ENCODE peak calls at places on chromosome 15, in ten cellular contexts. One of them, this sample, is unnamed.

GRCh38 chr15:57509965-57510364 is 81.7 kb upstream of the MYZAP start:
- DNase-seq in HTR-8/SVneo: no peak
- DNase-seq in LHCN-M2: peak
- DNase-seq in CD4-positive, CD25-positive, alpha-beta regulatory T cell: no peak
- DNase-seq in HEK293T: no peak
- DNase-seq in lower lobe of right lung: no peak
- DNase-seq in CD8-positive, alpha-beta T cell: no peak
- DNase-seq in ELR: no peak
- DNase-seq in stimulated activated CD4-positive, alpha-beta T cell treated with anti-CD3 and anti-CD28 coated beads, Interleukin-4, amount 100 ng/mL, for 24 hours: no peak
- DNase-seq in activated naive CD4-positive, alpha-beta T cell treated with anti-CD3 and anti-CD28 coated beads, Interleukin-2, amount 10 ng/mL, durations not matched to agents 7 days and 5 days: no peak
- DNase-seq in this sample: no peak

GRCh38 chr15:35956066-35956465 is 410.1 kb upstream of the DPH6 start:
- DNase-seq in HTR-8/SVneo: no peak
- DNase-seq in LHCN-M2: no peak
- DNase-seq in CD4-positive, CD25-positive, alpha-beta regulatory T cell: no peak
- DNase-seq in HEK293T: no peak
- DNase-seq in lower lobe of right lung: no peak
- DNase-seq in CD8-positive, alpha-beta T cell: no peak
- DNase-seq in ELR: no peak
- DNase-seq in stimulated activated CD4-positive, alpha-beta T cell treated with anti-CD3 and anti-CD28 coated beads, Interleukin-4, amount 100 ng/mL, for 24 hours: no peak
- DNase-seq in activated naive CD4-positive, alpha-beta T cell treated with anti-CD3 and anti-CD28 coated beads, Interleukin-2, amount 10 ng/mL, durations not matched to agents 7 days and 5 days: no peak
- DNase-seq in this sample: no peak

GRCh38 chr15:41396111-41396510 is 6.2 kb downstream of the NDUFAF1 start:
- DNase-seq in HTR-8/SVneo: no peak
- DNase-seq in LHCN-M2: no peak
- DNase-seq in CD4-positive, CD25-positive, alpha-beta regulatory T cell: no peak
- DNase-seq in HEK293T: no peak
- DNase-seq in lower lobe of right lung: no peak
- DNase-seq in CD8-positive, alpha-beta T cell: no peak
- DNase-seq in ELR: no peak
- DNase-seq in stimulated activated CD4-positive, alpha-beta T cell treated with anti-CD3 and anti-CD28 coated beads, Interleukin-4, amount 100 ng/mL, for 24 hours: no peak
- DNase-seq in activated naive CD4-positive, alpha-beta T cell treated with anti-CD3 and anti-CD28 coated beads, Interleukin-2, amount 10 ng/mL, durations not matched to agents 7 days and 5 days: no peak
- DNase-seq in this sample: no peak

GRCh38 chr15:74995779-74996765 is 709 bp downstream of the SCAMP5 start:
- DNase-seq in HTR-8/SVneo: no peak
- DNase-seq in LHCN-M2: no peak
- DNase-seq in CD4-positive, CD25-positive, alpha-beta regulatory T cell: no peak
- DNase-seq in HEK293T: no peak
- DNase-seq in lower lobe of right lung: no peak
- DNase-seq in CD8-positive, alpha-beta T cell: no peak
- DNase-seq in ELR: no peak
- DNase-seq in stimulated activated CD4-positive, alpha-beta T cell treated with anti-CD3 and anti-CD28 coated beads, Interleukin-4, amount 100 ng/mL, for 24 hours: no peak
- DNase-seq in activated naive CD4-positive, alpha-beta T cell treated with anti-CD3 and anti-CD28 coated beads, Interleukin-2, amount 10 ng/mL, durations not matched to agents 7 days and 5 days: no peak
- DNase-seq in this sample: no peak

GRCh38 chr15:89654847-89655805 is at the start of gene KIF7:
- DNase-seq in HTR-8/SVneo: peak
- DNase-seq in LHCN-M2: peak
- DNase-seq in CD4-positive, CD25-positive, alpha-beta regulatory T cell: no peak
- DNase-seq in HEK293T: peak
- DNase-seq in lower lobe of right lung: no peak
- DNase-seq in CD8-positive, alpha-beta T cell: no peak
- DNase-seq in ELR: peak
- DNase-seq in stimulated activated CD4-positive, alpha-beta T cell treated with anti-CD3 and anti-CD28 coated beads, Interleukin-4, amount 100 ng/mL, for 24 hours: no peak
- DNase-seq in activated naive CD4-positive, alpha-beta T cell treated with anti-CD3 and anti-CD28 coated beads, Interleukin-2, amount 10 ng/mL, durations not matched to agents 7 days and 5 days: peak
- DNase-seq in this sample: no peak

GRCh38 chr15:40342421-40343313 is 1.9 kb upstream of the CCDC9B start:
- DNase-seq in HTR-8/SVneo: no peak
- DNase-seq in LHCN-M2: no peak
- DNase-seq in CD4-positive, CD25-positive, alpha-beta regulatory T cell: no peak
- DNase-seq in HEK293T: no peak
- DNase-seq in lower lobe of right lung: no peak
- DNase-seq in CD8-positive, alpha-beta T cell: no peak
- DNase-seq in ELR: peak
- DNase-seq in stimulated activated CD4-positive, alpha-beta T cell treated with anti-CD3 and anti-CD28 coated beads, Interleukin-4, amount 100 ng/mL, for 24 hours: no peak
- DNase-seq in activated naive CD4-positive, alpha-beta T cell treated with anti-CD3 and anti-CD28 coated beads, Interleukin-2, amount 10 ng/mL, durations not matched to agents 7 days and 5 days: no peak
- DNase-seq in this sample: no peak

GRCh38 chr15:75024102-75024636 is 779 bp downstream of the PPCDC start:
- DNase-seq in HTR-8/SVneo: no peak
- DNase-seq in LHCN-M2: peak
- DNase-seq in CD4-positive, CD25-positive, alpha-beta regulatory T cell: peak
- DNase-seq in HEK293T: peak
- DNase-seq in lower lobe of right lung: no peak
- DNase-seq in CD8-positive, alpha-beta T cell: no peak
- DNase-seq in ELR: peak
- DNase-seq in stimulated activated CD4-positive, alpha-beta T cell treated with anti-CD3 and anti-CD28 coated beads, Interleukin-4, amount 100 ng/mL, for 24 hours: no peak
- DNase-seq in activated naive CD4-positive, alpha-beta T cell treated with anti-CD3 and anti-CD28 coated beads, Interleukin-2, amount 10 ng/mL, durations not matched to agents 7 days and 5 days: no peak
- DNase-seq in this sample: peak

GRCh38 chr15:63597821-63598220 is 634 bp downstream of the FBXL22 start:
- DNase-seq in HTR-8/SVneo: no peak
- DNase-seq in LHCN-M2: no peak
- DNase-seq in CD4-positive, CD25-positive, alpha-beta regulatory T cell: no peak
- DNase-seq in HEK293T: no peak
- DNase-seq in lower lobe of right lung: no peak
- DNase-seq in CD8-positive, alpha-beta T cell: no peak
- DNase-seq in ELR: no peak
- DNase-seq in stimulated activated CD4-positive, alpha-beta T cell treated with anti-CD3 and anti-CD28 coated beads, Interleukin-4, amount 100 ng/mL, for 24 hours: no peak
- DNase-seq in activated naive CD4-positive, alpha-beta T cell treated with anti-CD3 and anti-CD28 coated beads, Interleukin-2, amount 10 ng/mL, durations not matched to agents 7 days and 5 days: no peak
- DNase-seq in this sample: no peak

GRCh38 chr15:30929064-30929669 is 25.5 kb downstream of the FAN1 start:
- DNase-seq in HTR-8/SVneo: no peak
- DNase-seq in LHCN-M2: no peak
- DNase-seq in CD4-positive, CD25-positive, alpha-beta regulatory T cell: no peak
- DNase-seq in HEK293T: no peak
- DNase-seq in lower lobe of right lung: no peak
- DNase-seq in CD8-positive, alpha-beta T cell: no peak
- DNase-seq in ELR: peak
- DNase-seq in stimulated activated CD4-positive, alpha-beta T cell treated with anti-CD3 and anti-CD28 coated beads, Interleukin-4, amount 100 ng/mL, for 24 hours: no peak
- DNase-seq in activated naive CD4-positive, alpha-beta T cell treated with anti-CD3 and anti-CD28 coated beads, Interleukin-2, amount 10 ng/mL, durations not matched to agents 7 days and 5 days: no peak
- DNase-seq in this sample: no peak

GRCh38 chr15:64213646-64214045 is 50.8 kb upstream of the PPIB start:
- DNase-seq in HTR-8/SVneo: no peak
- DNase-seq in LHCN-M2: peak
- DNase-seq in CD4-positive, CD25-positive, alpha-beta regulatory T cell: no peak
- DNase-seq in HEK293T: no peak
- DNase-seq in lower lobe of right lung: no peak
- DNase-seq in CD8-positive, alpha-beta T cell: no peak
- DNase-seq in ELR: peak
- DNase-seq in stimulated activated CD4-positive, alpha-beta T cell treated with anti-CD3 and anti-CD28 coated beads, Interleukin-4, amount 100 ng/mL, for 24 hours: no peak
- DNase-seq in activated naive CD4-positive, alpha-beta T cell treated with anti-CD3 and anti-CD28 coated beads, Interleukin-2, amount 10 ng/mL, durations not matched to agents 7 days and 5 days: no peak
- DNase-seq in this sample: no peak

GRCh38 chr15:56739964-56740640 is 6.8 kb upstream of the ZNF280D start:
- DNase-seq in HTR-8/SVneo: no peak
- DNase-seq in LHCN-M2: peak
- DNase-seq in CD4-positive, CD25-positive, alpha-beta regulatory T cell: peak
- DNase-seq in HEK293T: peak
- DNase-seq in lower lobe of right lung: no peak
- DNase-seq in CD8-positive, alpha-beta T cell: no peak
- DNase-seq in ELR: peak
- DNase-seq in stimulated activated CD4-positive, alpha-beta T cell treated with anti-CD3 and anti-CD28 coated beads, Interleukin-4, amount 100 ng/mL, for 24 hours: no peak
- DNase-seq in activated naive CD4-positive, alpha-beta T cell treated with anti-CD3 and anti-CD28 coated beads, Interleukin-2, amount 10 ng/mL, durations not matched to agents 7 days and 5 days: no peak
- DNase-seq in this sample: no peak

GRCh38 chr15:66714543-66714981 is 12.5 kb downstream of the SMAD6 start:
- DNase-seq in HTR-8/SVneo: no peak
- DNase-seq in LHCN-M2: no peak
- DNase-seq in CD4-positive, CD25-positive, alpha-beta regulatory T cell: no peak
- DNase-seq in HEK293T: no peak
- DNase-seq in lower lobe of right lung: no peak
- DNase-seq in CD8-positive, alpha-beta T cell: no peak
- DNase-seq in ELR: peak
- DNase-seq in stimulated activated CD4-positive, alpha-beta T cell treated with anti-CD3 and anti-CD28 coated beads, Interleukin-4, amount 100 ng/mL, for 24 hours: no peak
- DNase-seq in activated naive CD4-positive, alpha-beta T cell treated with anti-CD3 and anti-CD28 coated beads, Interleukin-2, amount 10 ng/mL, durations not matched to agents 7 days and 5 days: no peak
- DNase-seq in this sample: no peak

GRCh38 chr15:66004618-66005262 is 135.4 kb downstream of the RAB11A start:
- DNase-seq in HTR-8/SVneo: peak
- DNase-seq in LHCN-M2: peak
- DNase-seq in CD4-positive, CD25-positive, alpha-beta regulatory T cell: peak
- DNase-seq in HEK293T: peak
- DNase-seq in lower lobe of right lung: no peak
- DNase-seq in CD8-positive, alpha-beta T cell: no peak
- DNase-seq in ELR: peak
- DNase-seq in stimulated activated CD4-positive, alpha-beta T cell treated with anti-CD3 and anti-CD28 coated beads, Interleukin-4, amount 100 ng/mL, for 24 hours: no peak
- DNase-seq in activated naive CD4-positive, alpha-beta T cell treated with anti-CD3 and anti-CD28 coated beads, Interleukin-2, amount 10 ng/mL, durations not matched to agents 7 days and 5 days: peak
- DNase-seq in this sample: no peak

GRCh38 chr15:68818671-68819450 is 1.8 kb downstream of the ANP32A start:
- DNase-seq in HTR-8/SVneo: no peak
- DNase-seq in LHCN-M2: peak
- DNase-seq in CD4-positive, CD25-positive, alpha-beta regulatory T cell: peak
- DNase-seq in HEK293T: peak
- DNase-seq in lower lobe of right lung: peak
- DNase-seq in CD8-positive, alpha-beta T cell: no peak
- DNase-seq in ELR: peak
- DNase-seq in stimulated activated CD4-positive, alpha-beta T cell treated with anti-CD3 and anti-CD28 coated beads, Interleukin-4, amount 100 ng/mL, for 24 hours: peak
- DNase-seq in activated naive CD4-positive, alpha-beta T cell treated with anti-CD3 and anti-CD28 coated beads, Interleukin-2, amount 10 ng/mL, durations not matched to agents 7 days and 5 days: peak
- DNase-seq in this sample: peak

GRCh38 chr15:90465140-90465929 is 64.4 kb upstream of the CRTC3 start:
- DNase-seq in HTR-8/SVneo: no peak
- DNase-seq in LHCN-M2: peak
- DNase-seq in CD4-positive, CD25-positive, alpha-beta regulatory T cell: peak
- DNase-seq in HEK293T: no peak
- DNase-seq in lower lobe of right lung: no peak
- DNase-seq in CD8-positive, alpha-beta T cell: no peak
- DNase-seq in ELR: peak
- DNase-seq in stimulated activated CD4-positive, alpha-beta T cell treated with anti-CD3 and anti-CD28 coated beads, Interleukin-4, amount 100 ng/mL, for 24 hours: no peak
- DNase-seq in activated naive CD4-positive, alpha-beta T cell treated with anti-CD3 and anti-CD28 coated beads, Interleukin-2, amount 10 ng/mL, durations not matched to agents 7 days and 5 days: no peak
- DNase-seq in this sample: no peak

GRCh38 chr15:48177383-48177874 is 666 bp downstream of the MYEF2 start:
- DNase-seq in HTR-8/SVneo: peak
- DNase-seq in LHCN-M2: peak
- DNase-seq in CD4-positive, CD25-positive, alpha-beta regulatory T cell: peak
- DNase-seq in HEK293T: peak
- DNase-seq in lower lobe of right lung: no peak
- DNase-seq in CD8-positive, alpha-beta T cell: no peak
- DNase-seq in ELR: peak
- DNase-seq in stimulated activated CD4-positive, alpha-beta T cell treated with anti-CD3 and anti-CD28 coated beads, Interleukin-4, amount 100 ng/mL, for 24 hours: no peak
- DNase-seq in activated naive CD4-positive, alpha-beta T cell treated with anti-CD3 and anti-CD28 coated beads, Interleukin-2, amount 10 ng/mL, durations not matched to agents 7 days and 5 days: no peak
- DNase-seq in this sample: no peak

GRCh38 chr15:98580577-98580976 is 67.8 kb upstream of the IGF1R start:
- DNase-seq in HTR-8/SVneo: no peak
- DNase-seq in LHCN-M2: peak
- DNase-seq in CD4-positive, CD25-positive, alpha-beta regulatory T cell: no peak
- DNase-seq in HEK293T: no peak
- DNase-seq in lower lobe of right lung: no peak
- DNase-seq in CD8-positive, alpha-beta T cell: no peak
- DNase-seq in ELR: no peak
- DNase-seq in stimulated activated CD4-positive, alpha-beta T cell treated with anti-CD3 and anti-CD28 coated beads, Interleukin-4, amount 100 ng/mL, for 24 hours: no peak
- DNase-seq in activated naive CD4-positive, alpha-beta T cell treated with anti-CD3 and anti-CD28 coated beads, Interleukin-2, amount 10 ng/mL, durations not matched to agents 7 days and 5 days: no peak
- DNase-seq in this sample: no peak

GRCh38 chr15:80070840-80071239 is 11.4 kb downstream of the ZFAND6 start:
- DNase-seq in HTR-8/SVneo: no peak
- DNase-seq in LHCN-M2: peak
- DNase-seq in CD4-positive, CD25-positive, alpha-beta regulatory T cell: no peak
- DNase-seq in HEK293T: no peak
- DNase-seq in lower lobe of right lung: no peak
- DNase-seq in CD8-positive, alpha-beta T cell: no peak
- DNase-seq in ELR: peak
- DNase-seq in stimulated activated CD4-positive, alpha-beta T cell treated with anti-CD3 and anti-CD28 coated beads, Interleukin-4, amount 100 ng/mL, for 24 hours: no peak
- DNase-seq in activated naive CD4-positive, alpha-beta T cell treated with anti-CD3 and anti-CD28 coated beads, Interleukin-2, amount 10 ng/mL, durations not matched to agents 7 days and 5 days: no peak
- DNase-seq in this sample: peak

GRCh38 chr15:38164061-38164460 is 88.6 kb upstream of the SPRED1 start:
- DNase-seq in HTR-8/SVneo: no peak
- DNase-seq in LHCN-M2: no peak
- DNase-seq in CD4-positive, CD25-positive, alpha-beta regulatory T cell: no peak
- DNase-seq in HEK293T: no peak
- DNase-seq in lower lobe of right lung: no peak
- DNase-seq in CD8-positive, alpha-beta T cell: no peak
- DNase-seq in ELR: no peak
- DNase-seq in stimulated activated CD4-positive, alpha-beta T cell treated with anti-CD3 and anti-CD28 coated beads, Interleukin-4, amount 100 ng/mL, for 24 hours: no peak
- DNase-seq in activated naive CD4-positive, alpha-beta T cell treated with anti-CD3 and anti-CD28 coated beads, Interleukin-2, amount 10 ng/mL, durations not matched to agents 7 days and 5 days: no peak
- DNase-seq in this sample: no peak

GRCh38 chr15:73389539-73389938 is 20.8 kb upstream of the HCN4 start:
- DNase-seq in HTR-8/SVneo: no peak
- DNase-seq in LHCN-M2: no peak
- DNase-seq in CD4-positive, CD25-positive, alpha-beta regulatory T cell: no peak
- DNase-seq in HEK293T: no peak
- DNase-seq in lower lobe of right lung: no peak
- DNase-seq in CD8-positive, alpha-beta T cell: no peak
- DNase-seq in ELR: no peak
- DNase-seq in stimulated activated CD4-positive, alpha-beta T cell treated with anti-CD3 and anti-CD28 coated beads, Interleukin-4, amount 100 ng/mL, for 24 hours: no peak
- DNase-seq in activated naive CD4-positive, alpha-beta T cell treated with anti-CD3 and anti-CD28 coated beads, Interleukin-2, amount 10 ng/mL, durations not matched to agents 7 days and 5 days: no peak
- DNase-seq in this sample: no peak

GRCh38 chr15:85718271-85718971 is 76.3 kb downstream of the KLHL25 start:
- DNase-seq in HTR-8/SVneo: no peak
- DNase-seq in LHCN-M2: no peak
- DNase-seq in CD4-positive, CD25-positive, alpha-beta regulatory T cell: no peak
- DNase-seq in HEK293T: no peak
- DNase-seq in lower lobe of right lung: no peak
- DNase-seq in CD8-positive, alpha-beta T cell: no peak
- DNase-seq in ELR: no peak
- DNase-seq in stimulated activated CD4-positive, alpha-beta T cell treated with anti-CD3 and anti-CD28 coated beads, Interleukin-4, amount 100 ng/mL, for 24 hours: no peak
- DNase-seq in activated naive CD4-positive, alpha-beta T cell treated with anti-CD3 and anti-CD28 coated beads, Interleukin-2, amount 10 ng/mL, durations not matched to agents 7 days and 5 days: no peak
- DNase-seq in this sample: no peak

GRCh38 chr15:24943361-24943760 is 11.4 kb upstream of the SNRPN start:
- DNase-seq in HTR-8/SVneo: no peak
- DNase-seq in LHCN-M2: no peak
- DNase-seq in CD4-positive, CD25-positive, alpha-beta regulatory T cell: no peak
- DNase-seq in HEK293T: no peak
- DNase-seq in lower lobe of right lung: no peak
- DNase-seq in CD8-positive, alpha-beta T cell: no peak
- DNase-seq in ELR: no peak
- DNase-seq in stimulated activated CD4-positive, alpha-beta T cell treated with anti-CD3 and anti-CD28 coated beads, Interleukin-4, amount 100 ng/mL, for 24 hours: no peak
- DNase-seq in activated naive CD4-positive, alpha-beta T cell treated with anti-CD3 and anti-CD28 coated beads, Interleukin-2, amount 10 ng/mL, durations not matched to agents 7 days and 5 days: no peak
- DNase-seq in this sample: no peak

GRCh38 chr15:88627463-88627862 is 6.3 kb downstream of the AEN start:
- DNase-seq in HTR-8/SVneo: no peak
- DNase-seq in LHCN-M2: no peak
- DNase-seq in CD4-positive, CD25-positive, alpha-beta regulatory T cell: peak
- DNase-seq in HEK293T: no peak
- DNase-seq in lower lobe of right lung: no peak
- DNase-seq in CD8-positive, alpha-beta T cell: peak
- DNase-seq in ELR: no peak
- DNase-seq in stimulated activated CD4-positive, alpha-beta T cell treated with anti-CD3 and anti-CD28 coated beads, Interleukin-4, amount 100 ng/mL, for 24 hours: peak
- DNase-seq in activated naive CD4-positive, alpha-beta T cell treated with anti-CD3 and anti-CD28 coated beads, Interleukin-2, amount 10 ng/mL, durations not matched to agents 7 days and 5 days: peak
- DNase-seq in this sample: no peak

GRCh38 chr15:50218691-50219090 is 36.7 kb downstream of the SLC27A2 start:
- DNase-seq in HTR-8/SVneo: no peak
- DNase-seq in LHCN-M2: no peak
- DNase-seq in CD4-positive, CD25-positive, alpha-beta regulatory T cell: no peak
- DNase-seq in HEK293T: no peak
- DNase-seq in lower lobe of right lung: no peak
- DNase-seq in CD8-positive, alpha-beta T cell: no peak
- DNase-seq in ELR: no peak
- DNase-seq in stimulated activated CD4-positive, alpha-beta T cell treated with anti-CD3 and anti-CD28 coated beads, Interleukin-4, amount 100 ng/mL, for 24 hours: no peak
- DNase-seq in activated naive CD4-positive, alpha-beta T cell treated with anti-CD3 and anti-CD28 coated beads, Interleukin-2, amount 10 ng/mL, durations not matched to agents 7 days and 5 days: no peak
- DNase-seq in this sample: no peak

GRCh38 chr15:74541494-74542191 is 623 bp downstream of the ARID3B start:
- DNase-seq in HTR-8/SVneo: no peak
- DNase-seq in LHCN-M2: peak
- DNase-seq in CD4-positive, CD25-positive, alpha-beta regulatory T cell: peak
- DNase-seq in HEK293T: peak
- DNase-seq in lower lobe of right lung: peak
- DNase-seq in CD8-positive, alpha-beta T cell: peak
- DNase-seq in ELR: peak
- DNase-seq in stimulated activated CD4-positive, alpha-beta T cell treated with anti-CD3 and anti-CD28 coated beads, Interleukin-4, amount 100 ng/mL, for 24 hours: peak
- DNase-seq in activated naive CD4-positive, alpha-beta T cell treated with anti-CD3 and anti-CD28 coated beads, Interleukin-2, amount 10 ng/mL, durations not matched to agents 7 days and 5 days: peak
- DNase-seq in this sample: peak

GRCh38 chr15:95557226-95558046 is 773.1 kb upstream of the NR2F2 start:
- DNase-seq in HTR-8/SVneo: peak
- DNase-seq in LHCN-M2: peak
- DNase-seq in CD4-positive, CD25-positive, alpha-beta regulatory T cell: no peak
- DNase-seq in HEK293T: peak
- DNase-seq in lower lobe of right lung: no peak
- DNase-seq in CD8-positive, alpha-beta T cell: no peak
- DNase-seq in ELR: peak
- DNase-seq in stimulated activated CD4-positive, alpha-beta T cell treated with anti-CD3 and anti-CD28 coated beads, Interleukin-4, amount 100 ng/mL, for 24 hours: no peak
- DNase-seq in activated naive CD4-positive, alpha-beta T cell treated with anti-CD3 and anti-CD28 coated beads, Interleukin-2, amount 10 ng/mL, durations not matched to agents 7 days and 5 days: no peak
- DNase-seq in this sample: no peak

GRCh38 chr15:57946491-57947048 is 118.9 kb downstream of the ALDH1A2 start:
- DNase-seq in HTR-8/SVneo: no peak
- DNase-seq in LHCN-M2: no peak
- DNase-seq in CD4-positive, CD25-positive, alpha-beta regulatory T cell: no peak
- DNase-seq in HEK293T: no peak
- DNase-seq in lower lobe of right lung: no peak
- DNase-seq in CD8-positive, alpha-beta T cell: no peak
- DNase-seq in ELR: no peak
- DNase-seq in stimulated activated CD4-positive, alpha-beta T cell treated with anti-CD3 and anti-CD28 coated beads, Interleukin-4, amount 100 ng/mL, for 24 hours: no peak
- DNase-seq in activated naive CD4-positive, alpha-beta T cell treated with anti-CD3 and anti-CD28 coated beads, Interleukin-2, amount 10 ng/mL, durations not matched to agents 7 days and 5 days: no peak
- DNase-seq in this sample: no peak

GRCh38 chr15:41967506-41968206 is 4.7 kb downstream of the EHD4 start:
- DNase-seq in HTR-8/SVneo: no peak
- DNase-seq in LHCN-M2: peak
- DNase-seq in CD4-positive, CD25-positive, alpha-beta regulatory T cell: no peak
- DNase-seq in HEK293T: no peak
- DNase-seq in lower lobe of right lung: peak
- DNase-seq in CD8-positive, alpha-beta T cell: no peak
- DNase-seq in ELR: peak
- DNase-seq in stimulated activated CD4-positive, alpha-beta T cell treated with anti-CD3 and anti-CD28 coated beads, Interleukin-4, amount 100 ng/mL, for 24 hours: no peak
- DNase-seq in activated naive CD4-positive, alpha-beta T cell treated with anti-CD3 and anti-CD28 coated beads, Interleukin-2, amount 10 ng/mL, durations not matched to agents 7 days and 5 days: no peak
- DNase-seq in this sample: peak